ENCODE peak calls at places on chromosomes 3 and 15, in eight cellular contexts. U is pancreas, G is AG04449, O is colonic mucosa, Z is H9, N is dorsolateral prefrontal cortex, A is nephron progenitor cell, T is cardiac muscle cell. E is an unnamed sample.

GRCh38 chr15:89809093-89809786 is 5.4 kb downstream of the ANPEP start:
- DNase-seq in O (no peak), T (peak; percentile 44), N (no peak), A (no peak), G (no peak), U (peak; percentile 64), Z (no peak), E (no peak)

GRCh38 chr3:30231277-30232141 is 374.9 kb upstream of the TGFBR2 start:
- DNase-seq in N (no peak), A (no peak), O (no peak), T (peak; percentile 59), U (no peak), Z (no peak), G (peak; percentile 40), E (no peak)

GRCh38 chr3:52890735-52891134 is 6.6 kb downstream of the STIMATE start:
- DNase-seq in N (no peak), T (no peak), Z (no peak), O (no peak), U (no peak), A (no peak), G (no peak), E (no peak)

GRCh38 chr3:192928016-192928415 is 10.4 kb upstream of the MB21D2 start:
- DNase-seq in A (no peak), O (no peak), U (no peak), Z (no peak), G (no peak), T (no peak), N (no peak), E (no peak)

GRCh38 chr15:58066042-58066867 is 744 bp upstream of the ALDH1A2 start:
- DNase-seq in T (peak; percentile 71), O (peak; percentile 65), G (no peak), N (no peak), A (peak; percentile 84), Z (peak; percentile 78), U (peak; percentile 63), E (peak; percentile 90)

GRCh38 chr3:10722921-10723320 is 93.1 kb upstream of the SLC6A11 start:
- DNase-seq in N (peak; percentile 61), O (no peak), Z (peak; percentile 12), T (no peak), U (no peak), A (no peak), G (no peak), E (no peak)

GRCh38 chr15:100189849-100190248 is 151.9 kb downstream of the ADAMTS17 start:
- DNase-seq in T (peak; percentile 14), G (no peak), U (no peak), Z (no peak), O (no peak), N (no peak), A (no peak), E (no peak)

GRCh38 chr15:90382305-90382704 is 5.7 kb upstream of the IQGAP1 start:
- DNase-seq in A (no peak), G (no peak), U (no peak), N (no peak), Z (no peak), O (no peak), T (no peak), E (no peak)

GRCh38 chr15:73677146-73677607 is 7.0 kb upstream of the CD276 start:
- DNase-seq in U (peak; percentile 80), Z (peak; percentile 77), N (peak; percentile 57), T (peak; percentile 75), G (no peak), O (peak; percentile 83), A (peak; percentile 60), E (peak; percentile 55)

GRCh38 chr3:43996379-43997301 is 245.0 kb upstream of the TOPAZ1 start:
- DNase-seq in Z (peak; percentile 61), N (no peak), O (no peak), U (peak; percentile 20), T (peak; percentile 29), A (peak; percentile 62), G (no peak), E (peak; percentile 58)

GRCh38 chr3:156507285-156507684 is 47.6 kb downstream of the SSR3 start:
- DNase-seq in N (no peak), A (no peak), G (no peak), T (no peak), U (no peak), O (no peak), Z (no peak), E (no peak)

GRCh38 chr3:49701388-49702077 is 12.2 kb downstream of the RNF123 start:
- DNase-seq in Z (peak; percentile 74), U (no peak), O (no peak), A (peak; percentile 43), G (no peak), T (no peak), N (no peak), E (peak; percentile 57)
- TF ChIP-seq CTCF in Z (peak; percentile 75), U (peak; percentile 20), O (no peak), A (peak; percentile 48), G (peak; percentile 64), T (peak; percentile 49), N (peak; percentile 37), E (peak; percentile 46)

DNA sequence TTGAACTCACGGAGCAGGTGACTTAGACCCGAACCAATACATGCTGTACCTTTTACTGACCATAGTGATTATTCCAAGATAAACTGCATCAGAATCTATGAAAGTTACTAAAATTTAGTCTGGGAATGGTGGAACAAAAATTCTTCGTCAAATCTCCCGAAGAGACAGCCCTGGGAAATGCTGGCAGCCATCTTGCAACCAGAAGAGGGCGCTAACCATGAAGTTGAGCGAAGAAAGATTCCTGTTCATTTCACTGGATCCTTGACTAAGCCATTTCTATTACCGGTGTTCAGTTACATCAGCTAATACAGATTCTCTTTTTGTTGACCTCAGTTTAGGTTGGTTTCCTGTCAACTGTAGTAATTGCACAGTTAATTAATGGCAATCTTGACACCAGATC is 199.6 kb downstream of the SLC9A9 start:
- DNase-seq in N (no peak), U (no peak), G (no peak), T (peak; percentile 25), Z (peak; percentile 40), A (peak; percentile 21), O (no peak), E (peak; percentile 49)
- TF ChIP-seq CTCF in N (no peak), U (no peak), G (no peak), T (peak; percentile 28), Z (peak; percentile 89), A (peak; percentile 42), O (no peak), E (peak; percentile 58)

DNA sequence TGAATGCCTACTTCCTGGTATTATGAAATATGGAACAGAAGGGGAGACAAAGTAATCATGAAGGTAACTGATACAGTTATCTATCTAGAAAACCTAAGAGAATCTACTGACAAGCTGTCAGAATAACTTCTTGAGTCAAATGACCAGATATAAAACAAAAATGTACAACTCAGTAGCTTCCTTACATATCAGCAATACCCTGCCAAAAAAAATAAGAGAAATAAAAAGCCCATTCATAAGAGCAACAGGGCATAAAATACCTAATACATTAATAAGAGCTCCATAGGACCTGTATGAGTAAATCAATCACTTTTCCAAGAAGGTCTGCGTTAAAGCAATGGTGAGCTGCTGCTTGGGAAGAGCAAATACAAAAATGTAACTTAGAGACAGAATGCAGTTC is 10.6 kb downstream of the EHD4 start:
- DNase-seq in U (no peak), Z (no peak), G (no peak), T (no peak), A (no peak), O (no peak), N (no peak), E (no peak)
- TF ChIP-seq CTCF in U (no peak), Z (no peak), G (no peak), T (no peak), A (no peak), O (no peak), N (no peak), E (no peak)

DNA sequence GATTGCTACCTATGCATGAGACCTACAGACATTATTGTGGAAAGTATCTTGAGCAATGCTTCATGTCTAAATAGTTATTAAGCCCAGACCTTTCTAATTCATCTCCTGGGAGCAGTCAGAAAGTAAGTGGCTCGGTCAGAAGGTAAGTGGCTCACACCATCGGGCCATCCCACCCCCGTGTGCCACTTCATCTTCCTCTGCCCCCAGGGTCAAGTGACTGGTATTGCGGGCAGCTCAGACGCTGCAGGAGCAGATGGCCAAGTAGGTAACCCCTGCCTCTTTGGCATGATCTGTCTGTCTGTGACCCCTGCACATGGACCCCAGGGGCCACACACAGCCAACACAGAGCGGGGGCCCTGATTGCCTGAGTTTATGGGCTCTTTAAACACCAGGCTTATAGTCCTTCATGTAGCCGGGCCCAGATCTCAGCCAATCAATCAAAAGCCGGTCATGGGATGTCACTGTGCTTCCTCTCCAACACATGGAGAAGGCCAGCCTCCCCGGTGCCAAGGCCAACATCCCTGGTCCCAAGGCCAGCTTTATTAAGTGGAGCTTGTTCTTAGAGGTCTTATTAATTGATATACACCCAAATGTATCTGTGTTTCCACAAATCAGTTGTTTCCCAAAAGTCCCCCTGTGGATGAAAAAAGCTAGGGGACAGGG is 42.9 kb downstream of the LARP6 start:
- DNase-seq in U (no peak), N (no peak), G (no peak), A (no peak), O (no peak), T (no peak), Z (no peak), E (no peak)
- TF ChIP-seq CTCF in U (no peak), N (no peak), G (no peak), A (no peak), O (no peak), T (no peak), Z (no peak), E (no peak)

DNA sequence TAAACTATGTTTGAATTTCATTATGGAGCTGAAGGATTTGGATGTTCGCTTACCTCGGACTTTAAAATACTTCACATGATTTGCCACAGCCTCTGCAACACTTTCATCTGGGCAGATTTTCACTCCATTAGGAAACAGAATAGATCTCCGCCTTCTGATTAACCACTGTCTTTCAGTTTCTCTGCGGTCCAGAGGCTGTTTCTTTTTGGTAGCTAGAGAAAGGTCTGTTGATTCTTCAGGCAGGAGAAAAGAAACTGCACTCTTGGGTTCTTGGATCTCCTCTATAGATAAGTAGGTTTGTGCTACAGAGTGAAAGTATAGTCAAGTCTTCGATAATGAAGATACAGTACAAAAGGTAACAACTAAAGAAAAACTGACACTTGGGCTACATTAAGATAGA is 844 bp downstream of the IMPG2 start:
- DNase-seq in A (no peak), O (no peak), Z (no peak), N (no peak), G (no peak), T (no peak), U (no peak), E (no peak)
- TF ChIP-seq CTCF in A (no peak), O (no peak), Z (no peak), N (no peak), G (no peak), T (no peak), U (no peak), E (no peak)

GRCh38 chr15:67180035-67180434 is 74.4 kb downstream of the AAGAB start:
- DNase-seq in N (no peak), U (no peak), T (no peak), O (no peak), Z (peak; percentile 19), A (no peak), G (no peak), E (no peak)

GRCh38 chr15:67178569-67179210 is 75.8 kb downstream of the AAGAB start:
- DNase-seq in G (peak; percentile 95), A (no peak), U (no peak), Z (no peak), O (no peak), T (peak; percentile 98), N (no peak), E (no peak)

GRCh38 chr15:67181221-67181639 is 73.2 kb downstream of the AAGAB start:
- DNase-seq in U (no peak), O (peak; percentile 13), G (no peak), T (no peak), Z (peak; percentile 27), A (no peak), N (no peak), E (no peak)

GRCh38 chr15:67179411-67179995 is 75.0 kb downstream of the AAGAB start:
- DNase-seq in U (no peak), G (no peak), N (no peak), O (no peak), T (no peak), Z (no peak), A (no peak), E (no peak)

GRCh38 chr15:67180514-67181191 is 73.8 kb downstream of the AAGAB start:
- DNase-seq in A (no peak), O (no peak), N (no peak), Z (peak; percentile 55), G (no peak), U (no peak), T (no peak), E (no peak)
- TF ChIP-seq CTCF in A (no peak), O (no peak), N (no peak), Z (peak; percentile 50), G (no peak), U (no peak), T (peak; percentile 12), E (no peak)

E was measured in endothelial cell.